ENCODE peak calls at places on chromosomes 2 and 18, in nine cellular contexts. K, J, W, A, B, O, H, D and T are unnamed samples.

GRCh38 chr2:129880309-129880708 is 99.2 kb upstream of the RAB6C start:
- DNase-seq in B (no peak), K (no peak), O (no peak), A (no peak), D (no peak), W (no peak), H (no peak), J (no peak), T (no peak)

GRCh38 chr2:55119711-55120487 is 69.6 kb upstream of the RTN4 start:
- DNase-seq in J (no peak), K (peak), H (no peak), W (no peak), O (no peak), B (peak), A (no peak), D (no peak), T (no peak)

GRCh38 chr2:53652131-53652530 is 115.5 kb upstream of the CHAC2 start:
- DNase-seq in K (no peak), W (no peak), H (no peak), D (no peak), B (no peak), O (no peak), A (no peak), J (no peak), T (no peak)

GRCh38 chr2:240500561-240501423 is 57.0 kb downstream of the ANKMY1 start:
- DNase-seq in J (peak), K (no peak), B (no peak), O (no peak), W (peak), H (no peak), A (no peak), D (no peak), T (no peak)

GRCh38 chr2:190267302-190267701 is 52.3 kb downstream of the HIBCH start:
- DNase-seq in W (no peak), A (no peak), O (no peak), B (no peak), H (peak), J (no peak), K (no peak), D (peak), T (peak)

GRCh38 chr2:223779877-223780276 is 57.5 kb downstream of the AP1S3 start:
- DNase-seq in A (peak), W (no peak), H (peak), D (peak), B (no peak), J (peak), K (no peak), O (peak), T (peak)

GRCh38 chr2:145538661-145539319 is 1018.9 kb upstream of the ZEB2 start:
- DNase-seq in H (no peak), W (no peak), D (no peak), B (no peak), K (no peak), O (no peak), A (no peak), J (no peak), T (no peak)

GRCh38 chr2:181258761-181259160 is 198.4 kb upstream of the ITGA4 start:
- DNase-seq in B (no peak), A (no peak), K (no peak), H (peak), W (no peak), O (no peak), J (peak), D (peak), T (no peak)

GRCh38 chr2:228318218-228318617 is 136.7 kb upstream of the SPHKAP start:
- DNase-seq in J (peak), A (peak), B (no peak), D (peak), H (no peak), W (no peak), O (no peak), K (peak), T (peak)

GRCh38 chr2:64056021-64056420 is 36.8 kb upstream of the VPS54 start:
- DNase-seq in B (no peak), O (no peak), D (peak), A (peak), W (no peak), H (no peak), J (no peak), K (no peak), T (no peak)

GRCh38 chr18:25349131-25349925 is 2.6 kb downstream of the ZNF521 start:
- DNase-seq in K (peak), A (no peak), O (peak), W (no peak), H (peak), B (peak), J (peak), D (no peak), T (peak)

GRCh38 chr18:63067939-63068338 is 251.6 kb downstream of the BCL2 start:
- DNase-seq in W (no peak), B (no peak), H (no peak), J (no peak), A (no peak), O (no peak), K (no peak), D (peak), T (no peak)

GRCh38 chr2:55175254-55176093 is 56.6 kb downstream of the CLHC1 start:
- DNase-seq in A (peak), O (no peak), H (no peak), D (peak), J (peak), W (no peak), K (no peak), B (no peak), T (no peak)

GRCh38 chr2:137437386-137437785 is 526.9 kb upstream of the HNMT start:
- DNase-seq in O (no peak), W (no peak), B (no peak), H (no peak), K (no peak), A (no peak), D (peak), J (no peak), T (no peak)

GRCh38 chr2:27741673-27742072 is 29.8 kb upstream of the MRPL33 start:
- DNase-seq in A (no peak), W (no peak), H (no peak), O (no peak), B (no peak), K (no peak), J (no peak), D (no peak), T (no peak)

GRCh38 chr2:54377901-54378493 is 78.1 kb upstream of the SPTBN1 start:
- DNase-seq in B (no peak), O (no peak), K (no peak), D (no peak), J (no peak), H (no peak), W (no peak), A (no peak), T (no peak)

GRCh38 chr2:108868911-108869310 is 82.3 kb downstream of the CCDC138 start:
- DNase-seq in K (no peak), W (no peak), J (no peak), O (no peak), B (no peak), D (no peak), A (no peak), H (no peak), T (no peak)

GRCh38 chr2:180122874-180123273 is 115.8 kb upstream of the CWC22 start:
- DNase-seq in D (peak), K (no peak), W (no peak), A (no peak), H (peak), B (no peak), J (no peak), O (no peak), T (no peak)

GRCh38 chr2:133338224-133338623 is 230.0 kb downstream of the NCKAP5 start:
- DNase-seq in J (no peak), D (no peak), H (no peak), K (no peak), B (no peak), O (no peak), W (no peak), A (no peak), T (no peak)

GRCh38 chr2:30139131-30139870 is 7.5 kb upstream of the YPEL5 start:
- DNase-seq in B (no peak), O (peak), W (no peak), D (peak), H (no peak), A (no peak), K (no peak), J (no peak), T (no peak)

GRCh38 chr18:63518178-63519012 is 23.8 kb upstream of the SERPINB12 start:
- DNase-seq in A (peak), O (peak), B (peak), H (peak), D (peak), W (peak), J (peak), K (peak), T (peak)

GRCh38 chr2:104853926-104854506 is at the start of gene POU3F3:
- DNase-seq in O (peak), D (no peak), K (peak), W (no peak), H (no peak), J (peak), A (no peak), B (peak), T (peak)

GRCh38 chr2:170086751-170087150 is 91.2 kb upstream of the MYO3B start:
- DNase-seq in B (no peak), D (no peak), O (no peak), W (no peak), A (no peak), J (no peak), K (no peak), H (no peak), T (no peak)

GRCh38 chr2:52222128-52222527 is 1190.2 kb upstream of the NRXN1 start:
- DNase-seq in K (no peak), B (no peak), A (no peak), H (peak), J (no peak), O (no peak), W (no peak), D (peak), T (no peak)

GRCh38 chr2:119333360-119333759 is 33.3 kb downstream of the C2orf76 start:
- DNase-seq in A (no peak), O (no peak), B (no peak), W (no peak), H (no peak), D (peak), J (no peak), K (no peak), T (no peak)

GRCh38 chr2:175744000-175744399 is 258.1 kb downstream of the LNPK start:
- DNase-seq in W (no peak), O (no peak), B (no peak), D (no peak), K (no peak), J (peak), A (no peak), H (peak), T (no peak)

GRCh38 chr2:209977386-209978239 is 24.8 kb upstream of the RPE start:
- DNase-seq in O (no peak), B (no peak), A (peak), D (peak), H (no peak), W (no peak), J (peak), K (no peak), T (no peak)

GRCh38 chr18:49655266-49656097 is 93.6 kb downstream of the LIPG start:
- DNase-seq in H (no peak), W (no peak), B (no peak), J (no peak), A (no peak), D (no peak), O (no peak), K (no peak), T (no peak)